ENCODE peak calls at places on chromosome 5, in ten cellular contexts. One of them, this sample, is unnamed.

GRCh38 chr5:175384724-175385552 is 59.0 kb downstream of the DRD1 start:
- DNase-seq in MM.1S: no peak
- DNase-seq in CD4-positive, alpha-beta T cell: no peak
- DNase-seq in ascending aorta: no peak
- DNase-seq in right lobe of liver: no peak
- DNase-seq in endothelial cell: no peak
- DNase-seq in GM20000: no peak
- DNase-seq in AG04449: no peak
- DNase-seq in lower leg skin: no peak
- DNase-seq in GM10248: no peak
- DNase-seq in this sample: no peak

GRCh38 chr5:75510417-75510835 is 1.0 kb downstream of the CERT1 start:
- DNase-seq in lower leg skin: no peak
- DNase-seq in MM.1S: no peak
- DNase-seq in AG04449: no peak
- DNase-seq in CD4-positive, alpha-beta T cell: no peak
- DNase-seq in GM10248: no peak
- DNase-seq in endothelial cell: no peak
- DNase-seq in GM20000: peak; percentile 12
- DNase-seq in right lobe of liver: no peak
- DNase-seq in ascending aorta: peak; percentile 9
- DNase-seq in this sample: no peak

GRCh38 chr5:181243521-181244307 is at the start of gene RACK1:
- DNase-seq in right lobe of liver: peak; percentile 86
- DNase-seq in GM20000: peak; percentile 91
- DNase-seq in lower leg skin: peak; percentile 89
- DNase-seq in ascending aorta: no peak
- DNase-seq in GM10248: peak; percentile 89
- DNase-seq in CD4-positive, alpha-beta T cell: peak; percentile 89
- DNase-seq in AG04449: peak; percentile 41
- DNase-seq in MM.1S: peak; percentile 86
- DNase-seq in endothelial cell: peak; percentile 86
- DNase-seq in this sample: no peak

GRCh38 chr5:16663848-16664247 is 47.1 kb upstream of the RETREG1 start:
- DNase-seq in right lobe of liver: no peak
- DNase-seq in AG04449: no peak
- DNase-seq in lower leg skin: no peak
- DNase-seq in GM20000: no peak
- DNase-seq in CD4-positive, alpha-beta T cell: no peak
- DNase-seq in GM10248: no peak
- DNase-seq in ascending aorta: no peak
- DNase-seq in endothelial cell: no peak
- DNase-seq in MM.1S: no peak
- DNase-seq in this sample: no peak

GRCh38 chr5:104706570-104706969 is 1144.0 kb upstream of the NUDT12 start:
- DNase-seq in GM10248: no peak
- DNase-seq in lower leg skin: no peak
- DNase-seq in CD4-positive, alpha-beta T cell: no peak
- DNase-seq in right lobe of liver: no peak
- DNase-seq in MM.1S: no peak
- DNase-seq in ascending aorta: no peak
- DNase-seq in AG04449: no peak
- DNase-seq in GM20000: no peak
- DNase-seq in endothelial cell: no peak
- DNase-seq in this sample: no peak

GRCh38 chr5:103624035-103624461 is 61.5 kb upstream of the NUDT12 start:
- DNase-seq in CD4-positive, alpha-beta T cell: no peak
- DNase-seq in MM.1S: no peak
- DNase-seq in GM10248: no peak
- DNase-seq in AG04449: peak; percentile 56
- DNase-seq in right lobe of liver: no peak
- DNase-seq in lower leg skin: no peak
- DNase-seq in ascending aorta: no peak
- DNase-seq in endothelial cell: no peak
- DNase-seq in GM20000: no peak
- DNase-seq in this sample: no peak

GRCh38 chr5:15737036-15737821 is 237.2 kb downstream of the FBXL7 start:
- DNase-seq in endothelial cell: no peak
- DNase-seq in CD4-positive, alpha-beta T cell: no peak
- DNase-seq in right lobe of liver: no peak
- DNase-seq in MM.1S: no peak
- DNase-seq in GM10248: no peak
- DNase-seq in ascending aorta: no peak
- DNase-seq in lower leg skin: no peak
- DNase-seq in GM20000: no peak
- DNase-seq in AG04449: no peak
- DNase-seq in this sample: no peak

GRCh38 chr5:134509308-134510040 is 16.0 kb upstream of the JADE2 start:
- DNase-seq in AG04449: no peak
- DNase-seq in GM10248: no peak
- DNase-seq in right lobe of liver: no peak
- DNase-seq in MM.1S: no peak
- DNase-seq in ascending aorta: no peak
- DNase-seq in lower leg skin: no peak
- DNase-seq in CD4-positive, alpha-beta T cell: no peak
- DNase-seq in GM20000: no peak
- DNase-seq in endothelial cell: no peak
- DNase-seq in this sample: peak; percentile 33

GRCh38 chr5:60633336-60633735 is 66.6 kb downstream of the DEPDC1B start:
- DNase-seq in GM20000: no peak
- DNase-seq in GM10248: no peak
- DNase-seq in MM.1S: no peak
- DNase-seq in CD4-positive, alpha-beta T cell: no peak
- DNase-seq in endothelial cell: no peak
- DNase-seq in ascending aorta: no peak
- DNase-seq in right lobe of liver: no peak
- DNase-seq in lower leg skin: no peak
- DNase-seq in AG04449: peak; percentile 88
- DNase-seq in this sample: no peak

GRCh38 chr5:120396186-120396585 is 67.9 kb upstream of the PRR16 start:
- DNase-seq in endothelial cell: no peak
- DNase-seq in ascending aorta: no peak
- DNase-seq in GM10248: no peak
- DNase-seq in right lobe of liver: no peak
- DNase-seq in MM.1S: no peak
- DNase-seq in AG04449: peak; percentile 47
- DNase-seq in GM20000: no peak
- DNase-seq in CD4-positive, alpha-beta T cell: no peak
- DNase-seq in lower leg skin: no peak
- DNase-seq in this sample: no peak

GRCh38 chr5:93794954-93795353 is 53.6 kb upstream of the POU5F2 start:
- DNase-seq in lower leg skin: no peak
- DNase-seq in endothelial cell: no peak
- DNase-seq in right lobe of liver: no peak
- DNase-seq in GM10248: no peak
- DNase-seq in MM.1S: no peak
- DNase-seq in CD4-positive, alpha-beta T cell: no peak
- DNase-seq in AG04449: no peak
- DNase-seq in GM20000: no peak
- DNase-seq in ascending aorta: no peak
- DNase-seq in this sample: no peak

GRCh38 chr5:453725-454481 is 10.9 kb downstream of the EXOC3 start:
- DNase-seq in CD4-positive, alpha-beta T cell: peak; percentile 31
- DNase-seq in endothelial cell: no peak
- DNase-seq in MM.1S: no peak
- DNase-seq in AG04449: no peak
- DNase-seq in right lobe of liver: peak; percentile 13
- DNase-seq in ascending aorta: no peak
- DNase-seq in GM10248: no peak
- DNase-seq in GM20000: no peak
- DNase-seq in lower leg skin: no peak
- DNase-seq in this sample: peak; percentile 71

GRCh38 chr5:149735066-149735465 is 5.0 kb downstream of the PPARGC1B start:
- DNase-seq in CD4-positive, alpha-beta T cell: no peak
- DNase-seq in GM20000: no peak
- DNase-seq in AG04449: no peak
- DNase-seq in GM10248: no peak
- DNase-seq in right lobe of liver: no peak
- DNase-seq in endothelial cell: no peak
- DNase-seq in ascending aorta: no peak
- DNase-seq in MM.1S: no peak
- DNase-seq in lower leg skin: no peak
- DNase-seq in this sample: no peak

GRCh38 chr5:55481293-55481900 is 53.4 kb downstream of the PLPP1 start:
- DNase-seq in GM20000: no peak
- DNase-seq in MM.1S: no peak
- DNase-seq in ascending aorta: no peak
- DNase-seq in lower leg skin: no peak
- DNase-seq in AG04449: no peak
- DNase-seq in GM10248: no peak
- DNase-seq in CD4-positive, alpha-beta T cell: no peak
- DNase-seq in right lobe of liver: no peak
- DNase-seq in endothelial cell: no peak
- DNase-seq in this sample: no peak

GRCh38 chr5:139877129-139877597 is 81.6 kb downstream of the PSD2 start:
- DNase-seq in MM.1S: no peak
- DNase-seq in GM20000: no peak
- DNase-seq in ascending aorta: no peak
- DNase-seq in GM10248: no peak
- DNase-seq in right lobe of liver: no peak
- DNase-seq in CD4-positive, alpha-beta T cell: no peak
- DNase-seq in lower leg skin: no peak
- DNase-seq in endothelial cell: peak; percentile 31
- DNase-seq in AG04449: no peak
- DNase-seq in this sample: no peak

GRCh38 chr5:39219433-39219832 is at the start of gene FYB1:
- DNase-seq in ascending aorta: no peak
- DNase-seq in MM.1S: no peak
- DNase-seq in endothelial cell: no peak
- DNase-seq in lower leg skin: peak; percentile 43
- DNase-seq in right lobe of liver: peak; percentile 41
- DNase-seq in GM20000: no peak
- DNase-seq in CD4-positive, alpha-beta T cell: no peak
- DNase-seq in AG04449: no peak
- DNase-seq in GM10248: no peak
- DNase-seq in this sample: no peak

GRCh38 chr5:71533142-71533541 is 54.0 kb upstream of the MCCC2 start:
- DNase-seq in lower leg skin: no peak
- DNase-seq in CD4-positive, alpha-beta T cell: no peak
- DNase-seq in ascending aorta: no peak
- DNase-seq in AG04449: no peak
- DNase-seq in GM10248: no peak
- DNase-seq in endothelial cell: no peak
- DNase-seq in GM20000: no peak
- DNase-seq in MM.1S: no peak
- DNase-seq in right lobe of liver: no peak
- DNase-seq in this sample: no peak

GRCh38 chr5:159531554-159532105 is 201.3 kb upstream of the IL12B start:
- DNase-seq in endothelial cell: no peak
- DNase-seq in MM.1S: no peak
- DNase-seq in CD4-positive, alpha-beta T cell: no peak
- DNase-seq in AG04449: no peak
- DNase-seq in GM20000: no peak
- DNase-seq in lower leg skin: no peak
- DNase-seq in ascending aorta: no peak
- DNase-seq in right lobe of liver: no peak
- DNase-seq in GM10248: no peak
- DNase-seq in this sample: no peak

GRCh38 chr5:119136666-119137318 is 65.9 kb downstream of the DMXL1 start:
- DNase-seq in GM20000: no peak
- DNase-seq in right lobe of liver: no peak
- DNase-seq in GM10248: no peak
- DNase-seq in MM.1S: no peak
- DNase-seq in ascending aorta: no peak
- DNase-seq in endothelial cell: no peak
- DNase-seq in CD4-positive, alpha-beta T cell: no peak
- DNase-seq in lower leg skin: no peak
- DNase-seq in AG04449: no peak
- DNase-seq in this sample: no peak

DNA sequence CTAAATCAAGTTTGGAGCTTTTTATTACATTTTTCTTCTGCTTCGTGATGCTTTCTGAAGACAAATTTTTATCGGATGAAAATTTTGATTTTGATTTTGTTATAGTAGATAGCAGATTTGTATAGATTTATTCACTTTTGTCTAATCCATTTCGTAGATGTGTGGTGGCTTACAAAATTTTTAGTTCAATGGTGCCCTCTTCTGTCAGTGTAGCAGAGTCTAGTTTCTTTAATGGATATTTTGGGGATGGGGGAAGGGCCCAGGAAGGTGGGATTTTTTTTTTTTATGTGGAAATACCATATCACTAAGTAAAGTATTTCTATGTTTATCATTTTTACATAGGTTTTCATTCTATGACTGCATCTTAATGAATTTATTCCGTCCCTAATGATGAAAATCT is 259.9 kb upstream of the TARS1 start:
- DNase-seq in GM10248: no peak
- DNase-seq in AG04449: peak; percentile 5
- DNase-seq in right lobe of liver: no peak
- DNase-seq in GM20000: no peak
- DNase-seq in CD4-positive, alpha-beta T cell: no peak
- DNase-seq in endothelial cell: peak; percentile 6
- DNase-seq in lower leg skin: no peak
- DNase-seq in MM.1S: no peak
- DNase-seq in ascending aorta: no peak
- DNase-seq in this sample: no peak
- TF ChIP-seq CTCF in GM10248: no peak
- TF ChIP-seq CTCF in AG04449: peak; percentile 32
- TF ChIP-seq CTCF in right lobe of liver: peak; percentile 51
- TF ChIP-seq CTCF in GM20000: no peak
- TF ChIP-seq CTCF in CD4-positive, alpha-beta T cell: no peak
- TF ChIP-seq CTCF in endothelial cell: no peak
- TF ChIP-seq CTCF in lower leg skin: no peak
- TF ChIP-seq CTCF in MM.1S: no peak
- TF ChIP-seq CTCF in ascending aorta: peak; percentile 46
- TF ChIP-seq CTCF in this sample: peak; percentile 96

GRCh38 chr5:155260798-155261197 is 247.2 kb downstream of the KIF4B start:
- DNase-seq in GM10248: no peak
- DNase-seq in AG04449: no peak
- DNase-seq in CD4-positive, alpha-beta T cell: no peak
- DNase-seq in right lobe of liver: no peak
- DNase-seq in GM20000: no peak
- DNase-seq in endothelial cell: peak; percentile 13
- DNase-seq in lower leg skin: no peak
- DNase-seq in MM.1S: peak; percentile 83
- DNase-seq in ascending aorta: no peak
- DNase-seq in this sample: no peak
- TF ChIP-seq CTCF in GM10248: peak; percentile 9
- TF ChIP-seq CTCF in AG04449: no peak
- TF ChIP-seq CTCF in CD4-positive, alpha-beta T cell: no peak
- TF ChIP-seq CTCF in right lobe of liver: no peak
- TF ChIP-seq CTCF in GM20000: no peak
- TF ChIP-seq CTCF in endothelial cell: peak; percentile 27
- TF ChIP-seq CTCF in lower leg skin: no peak
- TF ChIP-seq CTCF in MM.1S: peak; percentile 64
- TF ChIP-seq CTCF in ascending aorta: peak; percentile 11
- TF ChIP-seq CTCF in this sample: peak; percentile 17

GRCh38 chr5:146052780-146053179 is 52.6 kb downstream of the PLAC8L1 start:
- DNase-seq in lower leg skin: no peak
- DNase-seq in GM20000: no peak
- DNase-seq in CD4-positive, alpha-beta T cell: no peak
- DNase-seq in right lobe of liver: no peak
- DNase-seq in ascending aorta: no peak
- DNase-seq in endothelial cell: no peak
- DNase-seq in MM.1S: no peak
- DNase-seq in GM10248: no peak
- DNase-seq in AG04449: no peak
- DNase-seq in this sample: no peak
- TF ChIP-seq CTCF in lower leg skin: no peak
- TF ChIP-seq CTCF in GM20000: peak; percentile 22
- TF ChIP-seq CTCF in CD4-positive, alpha-beta T cell: no peak
- TF ChIP-seq CTCF in right lobe of liver: peak; percentile 20
- TF ChIP-seq CTCF in ascending aorta: no peak
- TF ChIP-seq CTCF in endothelial cell: no peak
- TF ChIP-seq CTCF in MM.1S: peak; percentile 44
- TF ChIP-seq CTCF in GM10248: no peak
- TF ChIP-seq CTCF in AG04449: peak; percentile 15
- TF ChIP-seq CTCF in this sample: peak; percentile 51

GRCh38 chr5:41519801-41520200 is 9.4 kb upstream of the PLCXD3 start:
- DNase-seq in CD4-positive, alpha-beta T cell: no peak
- DNase-seq in GM20000: no peak
- DNase-seq in ascending aorta: no peak
- DNase-seq in endothelial cell: no peak
- DNase-seq in MM.1S: no peak
- DNase-seq in GM10248: no peak
- DNase-seq in right lobe of liver: no peak
- DNase-seq in AG04449: no peak
- DNase-seq in lower leg skin: no peak
- DNase-seq in this sample: no peak
- TF ChIP-seq CTCF in CD4-positive, alpha-beta T cell: no peak
- TF ChIP-seq CTCF in GM20000: no peak
- TF ChIP-seq CTCF in ascending aorta: no peak
- TF ChIP-seq CTCF in endothelial cell: no peak
- TF ChIP-seq CTCF in MM.1S: peak; percentile 8
- TF ChIP-seq CTCF in GM10248: no peak
- TF ChIP-seq CTCF in right lobe of liver: peak; percentile 17
- TF ChIP-seq CTCF in AG04449: no peak
- TF ChIP-seq CTCF in lower leg skin: no peak
- TF ChIP-seq CTCF in this sample: no peak